ENCODE peak calls at places on chromosomes 5 and 9, in four cellular contexts. One of them, this sample, is unnamed.
A peak's percentile ranks its signal among the peaks of the same experiment; 100 is the strongest.

GRCh38 chr9:113511856-113512761 is 48.6 kb downstream of the RGS3 start:
- DNase-seq in NCI-H187 treated with DMSO at 0.1 percent for 48 hours: no peak
- DNase-seq in astrocyte of the hippocampus: no peak
- DNase-seq in NCI-H1417: no peak
- DNase-seq in this sample: no peak

GRCh38 chr9:115513148-115513547 is 395.2 kb upstream of the TNC start:
- DNase-seq in NCI-H187 treated with DMSO at 0.1 percent for 48 hours: no peak
- DNase-seq in astrocyte of the hippocampus: no peak
- DNase-seq in NCI-H1417: no peak
- DNase-seq in this sample: no peak

GRCh38 chr9:133309608-133310007 is 26.4 kb downstream of the SURF6 start:
- DNase-seq in NCI-H187 treated with DMSO at 0.1 percent for 48 hours: no peak
- DNase-seq in astrocyte of the hippocampus: no peak
- DNase-seq in NCI-H1417: no peak
- DNase-seq in this sample: no peak

GRCh38 chr9:117622347-117622746 is 81.9 kb upstream of the TLR4 start:
- DNase-seq in NCI-H187 treated with DMSO at 0.1 percent for 48 hours: no peak
- DNase-seq in astrocyte of the hippocampus: no peak
- DNase-seq in NCI-H1417: no peak
- DNase-seq in this sample: no peak

GRCh38 chr5:59593608-59594007 is 299.9 kb downstream of the PDE4D start:
- DNase-seq in NCI-H187 treated with DMSO at 0.1 percent for 48 hours: no peak
- DNase-seq in astrocyte of the hippocampus: no peak
- DNase-seq in NCI-H1417: no peak
- DNase-seq in this sample: no peak

GRCh38 chr9:2559212-2560152 is 62.1 kb upstream of the VLDLR start:
- DNase-seq in NCI-H187 treated with DMSO at 0.1 percent for 48 hours: no peak
- DNase-seq in astrocyte of the hippocampus: peak; percentile 95
- DNase-seq in NCI-H1417: no peak
- DNase-seq in this sample: no peak

GRCh38 chr5:151063136-151063544 is 17.7 kb downstream of the TNIP1 start:
- DNase-seq in NCI-H187 treated with DMSO at 0.1 percent for 48 hours: no peak
- DNase-seq in astrocyte of the hippocampus: peak; percentile 88
- DNase-seq in NCI-H1417: no peak
- DNase-seq in this sample: no peak

GRCh38 chr5:78597858-78598415 is 50.6 kb downstream of the LHFPL2 start:
- DNase-seq in NCI-H187 treated with DMSO at 0.1 percent for 48 hours: no peak
- DNase-seq in astrocyte of the hippocampus: peak; percentile 78
- DNase-seq in NCI-H1417: no peak
- DNase-seq in this sample: no peak

GRCh38 chr9:77707696-77708095 is 59.6 kb upstream of the GNA14 start:
- DNase-seq in NCI-H187 treated with DMSO at 0.1 percent for 48 hours: no peak
- DNase-seq in astrocyte of the hippocampus: peak; percentile 96
- DNase-seq in NCI-H1417: no peak
- DNase-seq in this sample: no peak

GRCh38 chr5:38598994-38599611 is 42.7 kb upstream of the LIFR start:
- DNase-seq in NCI-H187 treated with DMSO at 0.1 percent for 48 hours: no peak
- DNase-seq in astrocyte of the hippocampus: peak; percentile 72
- DNase-seq in NCI-H1417: no peak
- DNase-seq in this sample: no peak

GRCh38 chr9:136187197-136187596 is 17.7 kb downstream of the LHX3 start:
- DNase-seq in NCI-H187 treated with DMSO at 0.1 percent for 48 hours: no peak
- DNase-seq in astrocyte of the hippocampus: no peak
- DNase-seq in NCI-H1417: no peak
- DNase-seq in this sample: no peak

GRCh38 chr9:90926920-90927319 is 125.3 kb downstream of the SYK start:
- DNase-seq in NCI-H187 treated with DMSO at 0.1 percent for 48 hours: no peak
- DNase-seq in astrocyte of the hippocampus: peak; percentile 37
- DNase-seq in NCI-H1417: no peak
- DNase-seq in this sample: no peak

GRCh38 chr9:136332482-136332983 is 5.2 kb downstream of the GPSM1 start:
- DNase-seq in NCI-H187 treated with DMSO at 0.1 percent for 48 hours: no peak
- DNase-seq in astrocyte of the hippocampus: no peak
- DNase-seq in NCI-H1417: no peak
- DNase-seq in this sample: no peak

GRCh38 chr9:26131891-26132290 is 453.6 kb upstream of the TUSC1 start:
- DNase-seq in NCI-H187 treated with DMSO at 0.1 percent for 48 hours: no peak
- DNase-seq in astrocyte of the hippocampus: peak; percentile 56
- DNase-seq in NCI-H1417: no peak
- DNase-seq in this sample: no peak

GRCh38 chr5:66904189-66904588 is 292.4 kb downstream of the CD180 start:
- DNase-seq in NCI-H187 treated with DMSO at 0.1 percent for 48 hours: no peak
- DNase-seq in astrocyte of the hippocampus: no peak
- DNase-seq in NCI-H1417: peak; percentile 5
- DNase-seq in this sample: peak; percentile 12

GRCh38 chr5:173331956-173332479 is 3.8 kb upstream of the STC2 start:
- DNase-seq in NCI-H187 treated with DMSO at 0.1 percent for 48 hours: peak; percentile 14
- DNase-seq in astrocyte of the hippocampus: peak; percentile 89
- DNase-seq in NCI-H1417: peak; percentile 65
- DNase-seq in this sample: peak; percentile 48

GRCh38 chr5:177389368-177390169 is 5.3 kb downstream of the SLC34A1 start:
- DNase-seq in NCI-H187 treated with DMSO at 0.1 percent for 48 hours: no peak
- DNase-seq in astrocyte of the hippocampus: peak; percentile 79
- DNase-seq in NCI-H1417: no peak
- DNase-seq in this sample: no peak

GRCh38 chr5:173557123-173557903 is 59.1 kb downstream of the BOD1 start:
- DNase-seq in NCI-H187 treated with DMSO at 0.1 percent for 48 hours: no peak
- DNase-seq in astrocyte of the hippocampus: peak; percentile 9
- DNase-seq in NCI-H1417: no peak
- DNase-seq in this sample: no peak

GRCh38 chr5:133868946-133869674 is 99.3 kb downstream of the C5orf15 start:
- DNase-seq in NCI-H187 treated with DMSO at 0.1 percent for 48 hours: no peak
- DNase-seq in astrocyte of the hippocampus: peak; percentile 90
- DNase-seq in NCI-H1417: no peak
- DNase-seq in this sample: peak; percentile 9

GRCh38 chr9:127991017-127991756 is 10.4 kb upstream of the EEIG1 start:
- DNase-seq in NCI-H187 treated with DMSO at 0.1 percent for 48 hours: no peak
- DNase-seq in astrocyte of the hippocampus: no peak
- DNase-seq in NCI-H1417: peak; percentile 72
- DNase-seq in this sample: no peak

GRCh38 chr5:80959768-80960442 is at the start of gene RASGRF2:
- DNase-seq in NCI-H187 treated with DMSO at 0.1 percent for 48 hours: no peak
- DNase-seq in astrocyte of the hippocampus: peak; percentile 82
- DNase-seq in NCI-H1417: no peak
- DNase-seq in this sample: no peak

GRCh38 chr9:134963546-134963945 is 45.8 kb upstream of the FCN1 start:
- DNase-seq in NCI-H187 treated with DMSO at 0.1 percent for 48 hours: no peak
- DNase-seq in astrocyte of the hippocampus: no peak
- DNase-seq in NCI-H1417: no peak
- DNase-seq in this sample: no peak

GRCh38 chr9:131013771-131014676 is 5.0 kb downstream of the LAMC3 start:
- DNase-seq in NCI-H187 treated with DMSO at 0.1 percent for 48 hours: no peak
- DNase-seq in astrocyte of the hippocampus: no peak
- DNase-seq in NCI-H1417: no peak
- DNase-seq in this sample: no peak